ENCODE peak calls at places on chromosomes 1 and 21, in eight cellular contexts. G is glutamatergic neuron; D is effector memory CD8-positive, alpha-beta T cell; W is skeletal muscle cell; N is neural progenitor cell; U is left cardiac atrium; O is fibroblast of the conjunctiva; T is A549. V is an unnamed sample.

GRCh38 chr21:34511787-34512451 is at the start of gene KCNE1:
- DNase-seq in G (no peak), D (no peak), W (peak), N (no peak), U (no peak), O (no peak), T (no peak), V (peak)

GRCh38 chr1:156089704-156090103 is 7.4 kb upstream of the MEX3A start:
- DNase-seq in G (no peak), D (no peak), W (no peak), N (no peak), U (no peak), O (no peak), T (no peak), V (no peak)

GRCh38 chr1:96524100-96524499 is 197.5 kb upstream of the PTBP2 start:
- DNase-seq in G (no peak), D (no peak), W (no peak), N (no peak), U (no peak), O (no peak), T (no peak), V (no peak)

GRCh38 chr1:59123081-59123675 is 173.7 kb upstream of the FGGY start:
- DNase-seq in G (no peak), D (no peak), W (no peak), N (no peak), U (no peak), O (no peak), T (no peak), V (no peak)

GRCh38 chr1:183212870-183213269 is 26.8 kb downstream of the LAMC2 start:
- DNase-seq in G (no peak), D (no peak), W (no peak), N (no peak), U (no peak), O (no peak), T (no peak), V (no peak)

GRCh38 chr1:17669866-17670451 is 85.2 kb upstream of the ACTL8 start:
- DNase-seq in G (no peak), D (no peak), W (no peak), N (no peak), U (no peak), O (no peak), T (no peak), V (peak)

GRCh38 chr1:224542783-224543440 is 73.2 kb upstream of the CNIH3 start:
- DNase-seq in G (no peak), D (no peak), W (peak), N (no peak), U (no peak), O (peak), T (no peak), V (no peak)

GRCh38 chr1:24168246-24168645 is 18.8 kb downstream of the IFNLR1 start:
- DNase-seq in G (no peak), D (no peak), W (no peak), N (no peak), U (no peak), O (no peak), T (no peak), V (no peak)

GRCh38 chr1:42746436-42747105 is 6.5 kb upstream of the CLDN19 start:
- DNase-seq in G (no peak), D (no peak), W (no peak), N (no peak), U (no peak), O (no peak), T (no peak), V (no peak)

GRCh38 chr21:34880401-34880800 is 168.7 kb downstream of the RUNX1 start:
- DNase-seq in G (no peak), D (no peak), W (no peak), N (no peak), U (no peak), O (no peak), T (no peak), V (no peak)

GRCh38 chr1:43286115-43286514 is 734 bp upstream of the C1orf210 start:
- DNase-seq in G (no peak), D (no peak), W (no peak), N (no peak), U (no peak), O (no peak), T (no peak), V (no peak)

GRCh38 chr1:1001631-1002300 is 1.9 kb upstream of the HES4 start:
- DNase-seq in G (peak), D (peak), W (no peak), N (peak), U (peak), O (no peak), T (peak), V (peak)

GRCh38 chr1:13517193-13517812 is 3.5 kb upstream of the LRRC38 start:
- DNase-seq in G (peak), D (no peak), W (no peak), N (peak), U (no peak), O (no peak), T (peak), V (no peak)

GRCh38 chr1:156499194-156499702 is 1.3 kb downstream of the MEF2D start:
- DNase-seq in G (no peak), D (no peak), W (no peak), N (peak), U (no peak), O (no peak), T (no peak), V (no peak)

GRCh38 chr1:29849038-29849750 is 612.9 kb downstream of the PTPRU start:
- DNase-seq in G (peak), D (peak), W (no peak), N (peak), U (no peak), O (no peak), T (no peak), V (no peak)

GRCh38 chr21:36813071-36813470 is 114.2 kb downstream of the SIM2 start:
- DNase-seq in G (no peak), D (no peak), W (no peak), N (no peak), U (no peak), O (no peak), T (no peak), V (no peak)

GRCh38 chr1:107803579-107803978 is 161.4 kb downstream of the VAV3 start:
- DNase-seq in G (no peak), D (no peak), W (no peak), N (no peak), U (no peak), O (no peak), T (no peak), V (no peak)

GRCh38 chr1:83508485-83509151 is 490.3 kb downstream of the TTLL7 start:
- DNase-seq in G (no peak), D (no peak), W (peak), N (no peak), U (no peak), O (peak), T (no peak), V (peak)

GRCh38 chr1:227306689-227307088 is 11.6 kb downstream of the CDC42BPA start:
- DNase-seq in G (no peak), D (no peak), W (no peak), N (no peak), U (no peak), O (no peak), T (no peak), V (no peak)

V was measured in tibial artery.